ENCODE peak calls at places on chromosomes 3 and 15, in four cellular contexts. One of them, this sample, is unnamed.

GRCh38 chr3:141109761-141110160 is 58.6 kb downstream of the SPSB4 start:
- DNase-seq in lower lobe of right lung: no peak
- DNase-seq in GM12865: no peak
- DNase-seq in endothelial cell: no peak
- DNase-seq in this sample: no peak

GRCh38 chr15:49868348-49868747 is 247.5 kb downstream of the DTWD1 start:
- DNase-seq in lower lobe of right lung: no peak
- DNase-seq in GM12865: no peak
- DNase-seq in endothelial cell: no peak
- DNase-seq in this sample: no peak

GRCh38 chr3:197501496-197501878 is 54.3 kb downstream of the BDH1 start:
- DNase-seq in lower lobe of right lung: no peak
- DNase-seq in GM12865: peak; percentile 69
- DNase-seq in endothelial cell: no peak
- DNase-seq in this sample: peak; percentile 27

GRCh38 chr3:71258526-71258925 is 325.0 kb downstream of the FOXP1 start:
- DNase-seq in lower lobe of right lung: no peak
- DNase-seq in GM12865: no peak
- DNase-seq in endothelial cell: no peak
- DNase-seq in this sample: no peak

GRCh38 chr15:57611938-57612337 is 20.2 kb downstream of the MYZAP start:
- DNase-seq in lower lobe of right lung: peak; percentile 58
- DNase-seq in GM12865: no peak
- DNase-seq in endothelial cell: no peak
- DNase-seq in this sample: no peak

GRCh38 chr3:183895296-183895695 is 10.6 kb upstream of the PARL start:
- DNase-seq in lower lobe of right lung: no peak
- DNase-seq in GM12865: peak; percentile 71
- DNase-seq in endothelial cell: peak; percentile 23
- DNase-seq in this sample: peak; percentile 37

GRCh38 chr3:31562525-31562924 is 29.8 kb downstream of the STT3B start:
- DNase-seq in lower lobe of right lung: peak; percentile 53
- DNase-seq in GM12865: no peak
- DNase-seq in endothelial cell: peak; percentile 16
- DNase-seq in this sample: peak; percentile 53

GRCh38 chr15:31262901-31263671 is 63.5 kb upstream of the KLF13 start:
- DNase-seq in lower lobe of right lung: peak; percentile 70
- DNase-seq in GM12865: peak; percentile 89
- DNase-seq in endothelial cell: no peak
- DNase-seq in this sample: peak; percentile 22

GRCh38 chr3:52406231-52406661 is 38.7 kb downstream of the SEMA3G start:
- DNase-seq in lower lobe of right lung: peak; percentile 44
- DNase-seq in GM12865: no peak
- DNase-seq in endothelial cell: no peak
- DNase-seq in this sample: no peak

GRCh38 chr3:29758108-29759020 is 477.5 kb downstream of the RBMS3 start:
- DNase-seq in lower lobe of right lung: no peak
- DNase-seq in GM12865: no peak
- DNase-seq in endothelial cell: no peak
- DNase-seq in this sample: no peak

GRCh38 chr3:196778755-196779154 is 39.1 kb downstream of the PAK2 start:
- DNase-seq in lower lobe of right lung: no peak
- DNase-seq in GM12865: no peak
- DNase-seq in endothelial cell: no peak
- DNase-seq in this sample: no peak

GRCh38 chr15:79172801-79173460 is 82.4 kb upstream of the RASGRF1 start:
- DNase-seq in lower lobe of right lung: no peak
- DNase-seq in GM12865: no peak
- DNase-seq in endothelial cell: no peak
- DNase-seq in this sample: no peak

GRCh38 chr3:24598691-24599090 is 104.0 kb upstream of the THRB start:
- DNase-seq in lower lobe of right lung: no peak
- DNase-seq in GM12865: no peak
- DNase-seq in endothelial cell: no peak
- DNase-seq in this sample: no peak

GRCh38 chr3:12170207-12170606 is 11.5 kb upstream of the TIMP4 start:
- DNase-seq in lower lobe of right lung: no peak
- DNase-seq in GM12865: no peak
- DNase-seq in endothelial cell: no peak
- DNase-seq in this sample: no peak

GRCh38 chr3:17551333-17551732 is 191.1 kb downstream of the TBC1D5 start:
- DNase-seq in lower lobe of right lung: no peak
- DNase-seq in GM12865: no peak
- DNase-seq in endothelial cell: no peak
- DNase-seq in this sample: no peak

GRCh38 chr3:125695688-125696087 is 100.4 kb upstream of the OSBPL11 start:
- DNase-seq in lower lobe of right lung: no peak
- DNase-seq in GM12865: no peak
- DNase-seq in endothelial cell: no peak
- DNase-seq in this sample: no peak

GRCh38 chr3:84685467-84685866 is 273.3 kb upstream of the CADM2 start:
- DNase-seq in lower lobe of right lung: no peak
- DNase-seq in GM12865: no peak
- DNase-seq in endothelial cell: no peak
- DNase-seq in this sample: no peak

GRCh38 chr3:16242177-16242576 is 22.6 kb downstream of the DPH3 start:
- DNase-seq in lower lobe of right lung: no peak
- DNase-seq in GM12865: no peak
- DNase-seq in endothelial cell: no peak
- DNase-seq in this sample: no peak

GRCh38 chr15:38883987-38884386 is 319.4 kb upstream of the RASGRP1 start:
- DNase-seq in lower lobe of right lung: no peak
- DNase-seq in GM12865: no peak
- DNase-seq in endothelial cell: no peak
- DNase-seq in this sample: no peak

GRCh38 chr15:39597751-39598185 is 16.9 kb downstream of the THBS1 start:
- DNase-seq in lower lobe of right lung: no peak
- DNase-seq in GM12865: no peak
- DNase-seq in endothelial cell: no peak
- DNase-seq in this sample: no peak

GRCh38 chr3:152320201-152320617 is 51.5 kb downstream of the MBNL1 start:
- DNase-seq in lower lobe of right lung: no peak
- DNase-seq in GM12865: no peak
- DNase-seq in endothelial cell: no peak
- DNase-seq in this sample: no peak

GRCh38 chr3:149395107-149396089 is 17.9 kb upstream of the TM4SF1 start:
- DNase-seq in lower lobe of right lung: no peak
- DNase-seq in GM12865: no peak
- DNase-seq in endothelial cell: no peak
- DNase-seq in this sample: no peak

GRCh38 chr3:71444028-71444860 is 139.3 kb downstream of the FOXP1 start:
- DNase-seq in lower lobe of right lung: peak; percentile 80
- DNase-seq in GM12865: peak; percentile 77
- DNase-seq in endothelial cell: peak; percentile 39
- DNase-seq in this sample: peak; percentile 82

GRCh38 chr3:52397676-52398399 is 47.1 kb downstream of the SEMA3G start:
- DNase-seq in lower lobe of right lung: peak; percentile 15
- DNase-seq in GM12865: no peak
- DNase-seq in endothelial cell: no peak
- DNase-seq in this sample: no peak

GRCh38 chr3:82643948-82644347 is 882.5 kb upstream of the GBE1 start:
- DNase-seq in lower lobe of right lung: no peak
- DNase-seq in GM12865: peak; percentile 8
- DNase-seq in endothelial cell: peak; percentile 13
- DNase-seq in this sample: peak; percentile 1

GRCh38 chr3:123352134-123352554 is 96.7 kb downstream of the ADCY5 start:
- DNase-seq in lower lobe of right lung: no peak
- DNase-seq in GM12865: no peak
- DNase-seq in endothelial cell: no peak
- DNase-seq in this sample: no peak

GRCh38 chr15:70018646-70019600 is 78.8 kb downstream of the TLE3 start:
- DNase-seq in lower lobe of right lung: no peak
- DNase-seq in GM12865: peak; percentile 78
- DNase-seq in endothelial cell: no peak
- DNase-seq in this sample: no peak

GRCh38 chr3:183159319-183159718 is 3.2 kb downstream of the LAMP3 start:
- DNase-seq in lower lobe of right lung: no peak
- DNase-seq in GM12865: peak; percentile 46
- DNase-seq in endothelial cell: no peak
- DNase-seq in this sample: no peak

GRCh38 chr15:63983071-63983711 is 63.1 kb downstream of the DAPK2 start:
- DNase-seq in lower lobe of right lung: no peak
- DNase-seq in GM12865: peak; percentile 28
- DNase-seq in endothelial cell: no peak
- DNase-seq in this sample: no peak

GRCh38 chr3:115790759-115791158 is 167.4 kb downstream of the GAP43 start:
- DNase-seq in lower lobe of right lung: no peak
- DNase-seq in GM12865: no peak
- DNase-seq in endothelial cell: no peak
- DNase-seq in this sample: peak; percentile 80

GRCh38 chr3:184742676-184743135 is 30.8 kb upstream of the MAGEF1 start:
- DNase-seq in lower lobe of right lung: no peak
- DNase-seq in GM12865: no peak
- DNase-seq in endothelial cell: no peak
- DNase-seq in this sample: no peak

GRCh38 chr15:83053151-83053550 is 13.9 kb downstream of the BTBD1 start:
- DNase-seq in lower lobe of right lung: no peak
- DNase-seq in GM12865: no peak
- DNase-seq in endothelial cell: no peak
- DNase-seq in this sample: no peak

GRCh38 chr3:13158441-13158840 is 85.2 kb upstream of the IQSEC1 start:
- DNase-seq in lower lobe of right lung: no peak
- DNase-seq in GM12865: no peak
- DNase-seq in endothelial cell: no peak
- DNase-seq in this sample: no peak

GRCh38 chr15:101562428-101563059 is 73.0 kb upstream of the PCSK6 start:
- DNase-seq in lower lobe of right lung: no peak
- DNase-seq in GM12865: no peak
- DNase-seq in endothelial cell: no peak
- DNase-seq in this sample: no peak

GRCh38 chr3:132352556-132353143 is 35.4 kb downstream of the ACP3 start:
- DNase-seq in lower lobe of right lung: no peak
- DNase-seq in GM12865: peak; percentile 78
- DNase-seq in endothelial cell: peak; percentile 70
- DNase-seq in this sample: peak; percentile 83

DNA sequence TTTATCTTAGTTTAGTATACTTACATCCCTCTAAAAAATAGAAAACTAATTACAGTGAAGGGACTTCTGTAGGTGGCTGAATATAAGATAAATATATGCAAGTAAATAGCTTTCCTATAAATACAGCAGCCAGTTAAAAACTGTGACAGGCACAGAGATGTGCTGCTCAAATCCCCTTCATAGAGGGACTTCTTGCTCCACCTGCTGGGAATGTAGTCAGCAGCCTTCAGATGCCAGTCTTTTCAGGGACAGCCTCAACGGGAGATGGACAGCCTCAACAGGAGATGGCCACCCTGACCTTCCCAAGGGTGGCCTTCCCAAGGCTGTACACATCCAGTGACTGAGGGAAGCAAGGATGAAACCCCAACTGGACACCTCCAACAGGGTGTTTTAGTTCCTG is 15.7 kb upstream of the PRR23E start:
- DNase-seq in lower lobe of right lung: no peak
- DNase-seq in GM12865: no peak
- DNase-seq in endothelial cell: no peak
- DNase-seq in this sample: no peak
- TF ChIP-seq CTCF in lower lobe of right lung: no peak
- TF ChIP-seq CTCF in GM12865: no peak
- TF ChIP-seq CTCF in endothelial cell: no peak
- TF ChIP-seq CTCF in this sample: no peak

GRCh38 chr15:88440021-88440420 is 27.2 kb downstream of the MRPL46 start:
- DNase-seq in lower lobe of right lung: no peak
- DNase-seq in GM12865: no peak
- DNase-seq in endothelial cell: no peak
- DNase-seq in this sample: no peak

GRCh38 chr15:88438181-88438580 is 29.0 kb downstream of the MRPL46 start:
- DNase-seq in lower lobe of right lung: no peak
- DNase-seq in GM12865: no peak
- DNase-seq in endothelial cell: no peak
- DNase-seq in this sample: no peak

DNA sequence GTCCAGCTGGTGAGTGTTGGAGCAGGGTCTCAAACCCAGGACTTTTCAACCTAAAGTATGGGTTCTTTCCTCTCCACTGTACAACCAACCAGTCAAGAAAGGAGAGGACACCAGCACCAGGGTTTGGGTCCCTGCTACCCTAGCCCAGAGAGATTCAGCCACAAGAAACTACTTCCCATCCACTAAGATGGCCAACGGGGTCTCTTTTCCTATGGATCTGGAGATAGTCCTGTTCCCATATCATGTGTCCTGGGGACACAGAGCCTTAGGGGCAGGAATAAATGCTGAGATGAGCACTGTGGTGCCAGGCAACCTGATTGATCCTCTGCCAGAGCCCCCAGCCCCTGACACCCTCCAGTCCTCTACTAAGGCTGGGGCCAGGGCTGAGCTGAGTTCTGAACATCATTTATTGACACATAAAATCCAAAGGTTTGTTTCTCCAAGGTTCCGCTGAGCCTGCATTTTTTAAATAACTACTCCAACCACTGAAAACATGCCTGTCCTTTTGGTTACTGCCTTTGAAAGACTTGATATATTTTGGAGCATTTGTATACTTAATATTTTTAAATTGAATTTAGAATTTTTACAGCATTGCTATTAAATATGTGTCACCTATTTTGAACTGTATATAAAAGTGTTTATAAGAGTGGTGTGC is 26.0 kb downstream of the MRPL46 start:
- DNase-seq in lower lobe of right lung: no peak
- DNase-seq in GM12865: no peak
- DNase-seq in endothelial cell: no peak
- DNase-seq in this sample: no peak
- TF ChIP-seq CTCF in lower lobe of right lung: no peak
- TF ChIP-seq CTCF in GM12865: no peak
- TF ChIP-seq CTCF in endothelial cell: no peak
- TF ChIP-seq CTCF in this sample: no peak

GRCh38 chr15:25947336-25948080 is 84.4 kb upstream of the ATP10A start:
- DNase-seq in lower lobe of right lung: no peak
- DNase-seq in GM12865: no peak
- DNase-seq in endothelial cell: no peak
- DNase-seq in this sample: peak; percentile 28
- TF ChIP-seq CTCF in lower lobe of right lung: no peak
- TF ChIP-seq CTCF in GM12865: peak; percentile 8
- TF ChIP-seq CTCF in endothelial cell: no peak
- TF ChIP-seq CTCF in this sample: peak; percentile 15

DNA sequence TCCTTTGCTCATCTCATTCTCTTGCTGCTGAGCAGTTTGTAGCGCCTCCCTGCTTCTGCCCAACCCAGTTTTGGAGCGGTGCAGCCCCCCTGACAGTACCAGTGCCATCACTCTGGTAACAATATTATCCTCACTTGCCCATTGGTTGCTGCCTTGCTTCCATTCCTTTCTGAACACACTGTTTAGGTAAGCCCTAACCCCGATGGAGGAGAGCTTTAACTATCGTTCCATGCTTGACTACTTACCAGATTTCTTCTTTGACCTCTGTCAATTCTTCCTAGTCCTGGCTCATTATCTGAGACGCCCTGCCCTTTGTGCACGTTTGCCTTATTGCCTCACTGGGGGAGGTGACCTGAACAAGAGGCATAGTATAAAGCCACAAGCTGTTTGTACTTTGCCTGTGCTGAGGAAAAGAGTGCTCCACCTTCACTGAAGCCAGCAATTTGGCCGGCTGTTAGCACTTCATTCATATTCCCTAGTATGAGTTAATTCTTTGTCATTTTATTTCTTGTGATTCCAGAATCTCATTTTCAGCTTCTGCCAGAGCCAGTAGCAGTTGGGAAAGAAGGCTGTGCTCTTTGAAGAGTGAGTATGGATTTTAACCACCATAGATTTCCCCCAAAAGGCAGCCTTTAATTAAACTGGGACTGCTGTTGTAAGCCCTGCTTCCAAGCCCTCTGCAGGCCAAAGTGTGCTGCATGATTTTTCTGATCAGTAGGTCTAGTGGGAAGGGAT is 11.9 kb downstream of the ABHD6 start:
- DNase-seq in lower lobe of right lung: no peak
- DNase-seq in GM12865: no peak
- DNase-seq in endothelial cell: no peak
- DNase-seq in this sample: no peak
- TF ChIP-seq CTCF in lower lobe of right lung: no peak
- TF ChIP-seq CTCF in GM12865: no peak
- TF ChIP-seq CTCF in endothelial cell: no peak
- TF ChIP-seq CTCF in this sample: no peak